ENCODE peak calls at places on chromosomes 11 and 22, in ten cellular contexts. T is endodermal cell; Q is lung; B is adipocyte; E is CD8-positive, alpha-beta memory T cell; X is K562; D is right lobe of liver; F is adrenal gland; L is fibroblast of lung; W is cardiac muscle cell. C is an unnamed sample. For H3K36me3, the result is how much of the 10 kb centered on the place peaks cover.

GRCh38 chr22:23062616-23063538 is 7.4 kb upstream of the GNAZ start:
- DNase-seq in L (no peak), F (no peak), B (no peak), D (no peak), W (no peak), E (no peak), X (no peak), Q (no peak), T (peak), C (no peak)

GRCh38 chr11:108364159-108364558 is 103.2 kb downstream of the C11orf65 start:
- DNase-seq in D (no peak), F (no peak), W (no peak), Q (no peak), X (no peak), E (no peak), L (peak), T (no peak), B (peak), C (no peak)

GRCh38 chr11:28759311-28759710 is 651.1 kb downstream of the METTL15 start:
- DNase-seq in X (no peak), T (no peak), Q (no peak), D (no peak), E (no peak), F (no peak), B (no peak), W (peak), L (no peak), C (peak)

GRCh38 chr11:9687736-9688494 is 24.0 kb downstream of the SWAP70 start:
- DNase-seq in B (peak), Q (no peak), D (no peak), F (no peak), L (peak), T (no peak), X (no peak), W (peak), E (no peak), C (no peak)

GRCh38 chr11:1832989-1833365 is 1.8 kb upstream of the SYT8 start:
- DNase-seq in T (peak), L (no peak), X (no peak), W (no peak), E (no peak), F (peak), Q (no peak), B (no peak), D (peak), C (no peak)

GRCh38 chr11:128678017-128678416 is 15.9 kb upstream of the FLI1 start:
- DNase-seq in T (no peak), B (no peak), D (no peak), W (no peak), Q (no peak), E (no peak), F (no peak), X (no peak), L (no peak), C (no peak)

GRCh38 chr11:96122601-96123044 is 198.7 kb upstream of the MTMR2 start:
- DNase-seq in E (no peak), F (no peak), D (no peak), Q (no peak), B (peak), T (no peak), W (no peak), L (no peak), X (no peak), C (no peak)

GRCh38 chr11:91837649-91838330 is 386.8 kb upstream of the FAT3 start:
- DNase-seq in Q (no peak), B (no peak), E (no peak), F (no peak), X (no peak), D (no peak), W (no peak), T (no peak), L (no peak), C (no peak)

GRCh38 chr22:19786264-19786585 is 25.6 kb downstream of the TBX1 start:
- DNase-seq in W (no peak), L (no peak), F (no peak), E (no peak), B (no peak), D (no peak), X (no peak), T (no peak), Q (no peak), C (no peak)

GRCh38 chr11:60880635-60881282 is 13.4 kb downstream of the ZP1 start:
- DNase-seq in D (no peak), F (peak), L (no peak), T (no peak), W (no peak), X (no peak), B (no peak), E (no peak), Q (no peak), C (no peak)

GRCh38 chr22:44567846-44568493 is 69.9 kb upstream of the RTL6 start:
- DNase-seq in D (no peak), F (peak), W (peak), B (peak), L (peak), Q (no peak), X (peak), T (peak), E (peak), C (peak)

GRCh38 chr22:49052560-49052959 is 775.1 kb downstream of the BRD1 start:
- DNase-seq in T (peak), E (no peak), L (no peak), B (no peak), W (no peak), Q (no peak), F (no peak), D (no peak), X (no peak), C (no peak)

GRCh38 chr11:128428876-128429416 is 158.4 kb downstream of the ETS1 start:
- DNase-seq in X (no peak), L (no peak), F (no peak), E (no peak), W (peak), T (no peak), D (no peak), B (no peak), Q (no peak), C (no peak)

GRCh38 chr11:125481531-125481930 is 14.5 kb downstream of the FEZ1 start:
- DNase-seq in X (no peak), L (no peak), E (no peak), F (no peak), T (peak), Q (no peak), D (no peak), W (no peak), B (no peak), C (no peak)

GRCh38 chr11:110809800-110810199 is 97.6 kb upstream of the ARHGAP20 start:
- DNase-seq in Q (no peak), L (no peak), X (no peak), E (no peak), D (no peak), F (no peak), B (no peak), T (no peak), W (no peak), C (no peak)

GRCh38 chr11:67504023-67504949 is 877 bp downstream of the PITPNM1 start:
- DNase-seq in D (peak), W (peak), E (peak), X (peak), B (peak), F (no peak), Q (no peak), L (peak), T (peak), C (peak)

GRCh38 chr11:134459246-134460043 is 47.4 kb upstream of the B3GAT1 start:
- DNase-seq in D (no peak), L (no peak), Q (no peak), E (no peak), T (no peak), W (no peak), X (no peak), F (no peak), B (no peak), C (no peak)

GRCh38 chr22:24985824-24986214 is 33.3 kb downstream of the KIAA1671 start:
- DNase-seq in X (no peak), E (no peak), Q (no peak), W (peak), L (peak), T (no peak), B (no peak), D (no peak), F (peak), C (no peak)

GRCh38 chr11:14644396-14645246 is 1.0 kb downstream of the PDE3B start:
- DNase-seq in L (peak), B (peak), F (peak), D (peak), E (no peak), Q (no peak), T (peak), W (peak), X (peak), C (peak)

GRCh38 chr22:36365020-36365411 is 22.8 kb downstream of the MYH9 start:
- DNase-seq in B (peak), Q (no peak), F (peak), X (peak), L (peak), D (no peak), W (peak), T (no peak), E (peak), C (peak)

GRCh38 chr11:1335811-1336761 is 26.7 kb upstream of the TOLLIP start:
- DNase-seq in X (peak), T (peak), D (peak), W (peak), Q (peak), L (peak), E (peak), B (peak), F (peak), C (peak)

GRCh38 chr11:111535281-111535680 is 5.2 kb upstream of the LAYN start:
- DNase-seq in D (no peak), T (no peak), F (no peak), W (no peak), Q (no peak), X (no peak), E (no peak), L (no peak), B (no peak), C (no peak)

GRCh38 chr11:1559103-1559951 is 12.7 kb downstream of the DUSP8 start:
- DNase-seq in T (peak), D (peak), E (no peak), L (peak), X (no peak), B (peak), F (peak), W (peak), Q (peak), C (no peak)

GRCh38 chr11:119479685-119480275 is 56.8 kb upstream of the THY1 start:
- DNase-seq in W (peak), F (peak), E (no peak), X (peak), L (peak), T (peak), D (no peak), Q (no peak), B (no peak), C (peak)

GRCh38 chr11:125174057-125174456 is 9.5 kb downstream of the PKNOX2 start:
- DNase-seq in E (no peak), X (no peak), T (no peak), W (no peak), Q (no peak), B (no peak), F (no peak), L (no peak), D (no peak), C (no peak)

GRCh38 chr11:119317592-119318239 is 786 bp upstream of the MCAM start:
- DNase-seq in T (no peak), X (no peak), B (no peak), D (no peak), W (peak), Q (no peak), E (no peak), L (peak), F (no peak), C (no peak)

GRCh38 chr11:130214861-130215530 is 55.4 kb downstream of the ST14 start:
- DNase-seq in T (peak), L (no peak), E (no peak), F (peak), Q (peak), X (no peak), W (no peak), B (no peak), D (no peak), C (no peak)

GRCh38 chr11:15757299-15757698 is 599.0 kb downstream of the SOX6 start:
- DNase-seq in L (no peak), D (no peak), Q (no peak), T (no peak), E (no peak), W (no peak), F (no peak), B (no peak), X (no peak), C (no peak)

GRCh38 chr11:57325735-57326048 is 940 bp upstream of the TNKS1BP1 start:
- DNase-seq in X (no peak), D (no peak), F (peak), E (no peak), Q (peak), B (no peak), L (no peak), W (no peak), T (no peak), C (no peak)

GRCh38 chr11:92978226-92979111 is 9.0 kb downstream of the MTNR1B start:
- DNase-seq in W (no peak), D (no peak), Q (no peak), B (no peak), L (peak), E (no peak), X (no peak), T (no peak), F (no peak), C (no peak)

GRCh38 chr11:45995342-45995734 is 72.9 kb downstream of the LARGE2 start:
- DNase-seq in F (no peak), W (no peak), E (no peak), D (no peak), T (no peak), L (no peak), B (no peak), X (peak), Q (no peak), C (no peak)

GRCh38 chr11:96279421-96280290 is 63.3 kb downstream of the MAML2 start:
- DNase-seq in W (peak), L (peak), T (no peak), B (no peak), E (no peak), F (no peak), Q (no peak), D (no peak), X (peak), C (no peak)

GRCh38 chr22:42608481-42609361 is 6.0 kb downstream of the POLDIP3 start:
- DNase-seq in X (no peak), Q (no peak), W (peak), T (no peak), D (no peak), E (no peak), L (peak), F (no peak), B (peak), C (no peak)

GRCh38 chr22:42602470-42602869 is 12.2 kb downstream of the POLDIP3 start:
- DNase-seq in E (no peak), D (no peak), F (no peak), B (no peak), T (no peak), X (no peak), L (no peak), Q (no peak), W (no peak), C (no peak)

GRCh38 chr22:42601879-42602465 is 12.7 kb downstream of the POLDIP3 start:
- DNase-seq in B (no peak), T (no peak), W (no peak), L (no peak), X (no peak), E (no peak), F (no peak), Q (no peak), D (no peak), C (no peak)

GRCh38 chr22:42603427-42603826 is 11.3 kb downstream of the POLDIP3 start:
- DNase-seq in F (no peak), L (no peak), D (no peak), Q (no peak), T (no peak), X (no peak), W (no peak), B (no peak), E (no peak), C (no peak)

DNA sequence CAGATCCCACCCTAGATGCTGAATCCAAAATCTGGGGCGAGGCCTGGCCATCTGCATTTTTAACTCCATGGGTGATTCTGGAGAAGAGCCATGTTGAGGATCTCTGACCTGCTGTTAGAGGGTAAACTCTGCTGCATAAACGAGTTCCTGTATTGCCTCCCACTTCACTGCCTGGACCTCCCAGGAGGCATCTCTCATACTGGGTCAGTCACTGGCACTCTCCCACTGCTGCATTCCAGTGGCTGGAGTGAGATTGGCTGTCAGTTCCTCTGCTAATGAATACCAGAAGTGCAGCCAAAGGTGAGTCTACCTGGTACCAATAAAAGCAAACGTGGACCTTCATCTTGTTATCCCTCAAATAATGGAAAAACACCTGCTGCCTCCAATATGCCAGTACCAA is 10.3 kb downstream of the POLDIP3 start:
- DNase-seq in X (no peak), E (no peak), L (no peak), T (no peak), W (peak), D (no peak), B (no peak), Q (peak), F (no peak), C (no peak)
- H3K36me3 ChIP-seq in X (half or more), E (under half), L (under half), T (half or more), W (under half), D (under half), B (under half), Q (under half), F (under half), C (under half)

GRCh38 chr22:31094741-31095140 is 12.6 kb downstream of the SELENOM start:
- DNase-seq in B (no peak), T (no peak), Q (no peak), X (no peak), F (no peak), D (no peak), L (no peak), E (no peak), W (no peak), C (no peak)

GRCh38 chr22:31093956-31094622 is 13.0 kb downstream of the SMTN start:
- DNase-seq in F (no peak), L (no peak), Q (no peak), W (no peak), X (no peak), B (no peak), E (no peak), D (no peak), T (peak), C (no peak)

GRCh38 chr22:31092161-31092560 is 11.0 kb downstream of the SMTN start:
- DNase-seq in E (no peak), Q (no peak), D (no peak), B (no peak), W (no peak), X (no peak), L (no peak), T (peak), F (no peak), C (no peak)

GRCh38 chr22:31091106-31091975 is 10.2 kb downstream of the SMTN start:
- DNase-seq in F (no peak), B (no peak), D (no peak), L (no peak), T (peak), Q (no peak), X (no peak), W (no peak), E (no peak), C (no peak)

GRCh38 chr22:31093090-31093850 is 12.2 kb downstream of the SMTN start:
- DNase-seq in E (no peak), W (no peak), D (no peak), Q (no peak), B (no peak), T (peak), L (no peak), F (no peak), X (no peak), C (no peak)
- H3K36me3 ChIP-seq in E (under half), W (under half), D (under half), Q (half or more), B (half or more), T (under half), L (half or more), F (half or more), X (under half), C (under half)

GRCh38 chr11:64604458-64605247 is 13.6 kb downstream of the SLC22A12 start:
- DNase-seq in W (no peak), T (no peak), L (no peak), F (no peak), B (no peak), D (no peak), X (peak), E (no peak), Q (no peak), C (no peak)

GRCh38 chr11:64605656-64606585 is 14.9 kb downstream of the SLC22A12 start:
- DNase-seq in E (no peak), W (no peak), T (no peak), X (no peak), D (no peak), L (no peak), Q (no peak), F (no peak), B (no peak), C (no peak)

GRCh38 chr11:64603411-64604110 is 12.5 kb downstream of the SLC22A12 start:
- DNase-seq in T (no peak), Q (no peak), L (no peak), X (no peak), D (no peak), W (no peak), B (no peak), F (no peak), E (no peak), C (no peak)

GRCh38 chr11:64606796-64607380 is 15.9 kb downstream of the SLC22A12 start:
- DNase-seq in F (no peak), E (no peak), Q (no peak), W (no peak), D (no peak), T (no peak), L (no peak), X (no peak), B (no peak), C (no peak)

DNA sequence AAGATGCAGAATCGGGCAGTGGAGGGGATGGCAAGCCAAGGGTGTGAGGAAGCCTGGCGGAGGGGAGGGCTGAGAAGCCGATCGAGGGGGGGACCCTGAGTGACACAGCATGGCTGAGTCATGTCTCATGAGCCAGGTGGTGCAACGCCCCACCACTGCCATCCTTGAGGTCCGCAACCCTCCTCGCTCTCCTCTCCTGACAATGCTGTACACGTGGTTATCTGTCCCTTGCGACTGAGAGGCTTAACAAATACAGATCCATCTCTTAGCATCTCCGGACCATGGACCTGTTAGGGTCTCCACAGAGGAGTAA is 14.2 kb downstream of the SLC22A12 start:
- DNase-seq in F (no peak), L (no peak), W (no peak), D (no peak), T (peak), Q (no peak), X (no peak), B (no peak), E (no peak), C (no peak)
- H3K36me3 ChIP-seq in F (under half), L (under half), W (under half), D (under half), T (under half), Q (under half), X (under half), B (under half), E (under half), C (under half)

GRCh38 chr11:68552542-68552941 is 92.0 kb downstream of the PPP6R3 start:
- DNase-seq in Q (no peak), X (no peak), W (no peak), T (no peak), B (no peak), E (no peak), L (no peak), D (no peak), F (no peak), C (no peak)
- H3K36me3 ChIP-seq in Q (under half), X (half or more), W (under half), T (half or more), B (half or more), E (under half), L (under half), D (under half), F (under half), C (under half)

GRCh38 chr11:121610706-121611105 is 157.9 kb upstream of the SORL1-AS1 start:
- DNase-seq in E (no peak), L (no peak), X (no peak), W (no peak), F (no peak), D (no peak), B (no peak), Q (no peak), T (no peak), C (no peak)
- H3K36me3 ChIP-seq in E (half or more), L (under half), X (under half), W (under half), F (under half), D (half or more), B (under half), Q (under half), T (under half), C (under half)

GRCh38 chr22:39763276-39763675 is 130.3 kb downstream of the ENTHD1 start:
- DNase-seq in B (no peak), D (no peak), L (no peak), Q (no peak), T (no peak), W (no peak), F (no peak), X (no peak), E (no peak), C (no peak)
- H3K36me3 ChIP-seq in B (under half), D (under half), L (under half), Q (under half), T (under half), W (under half), F (under half), X (under half), E (under half), C (under half)

C was measured in Caco-2.